ENCODE peak calls at places on chromosomes 16 and 17, in six cellular contexts. J, B, G, P, N and Y are unnamed samples.
A peak's percentile ranks its signal among the peaks of the same experiment; 100 is the strongest.

GRCh38 chr17:258906-259305 is 77.5 kb upstream of the DOC2B start:
- DNase-seq in P (no peak), N (peak; percentile 20), J (no peak), B (no peak), G (no peak), Y (no peak)

GRCh38 chr17:78412403-78412802 is 34.0 kb downstream of the PGS1 start:
- DNase-seq in G (no peak), N (no peak), B (no peak), J (no peak), P (no peak), Y (no peak)

GRCh38 chr17:48722924-48723554 is at the start of gene PRAC2:
- DNase-seq in G (no peak), B (no peak), J (no peak), N (no peak), P (no peak), Y (no peak)

GRCh38 chr17:38510424-38511125 is 82.3 kb downstream of the ARHGAP23 start:
- DNase-seq in G (peak; percentile 72), B (no peak), N (peak; percentile 38), J (peak; percentile 46), P (no peak), Y (no peak)

GRCh38 chr17:46273541-46274236 is 21.2 kb upstream of the LRRC37A start:
- DNase-seq in N (no peak), G (no peak), J (no peak), B (no peak), P (no peak), Y (no peak)

GRCh38 chr17:45315583-45316270 is 1.1 kb downstream of the MAP3K14 start:
- DNase-seq in N (no peak), G (no peak), B (no peak), J (no peak), P (no peak), Y (no peak)

GRCh38 chr17:72822358-72823023 is 270.0 kb downstream of the SLC39A11 start:
- DNase-seq in N (no peak), B (no peak), G (no peak), J (no peak), P (no peak), Y (peak; percentile 31)

GRCh38 chr17:34276826-34277225 is 6.8 kb downstream of the CCL7 start:
- DNase-seq in G (no peak), B (no peak), P (no peak), J (no peak), N (no peak), Y (no peak)

GRCh38 chr17:34291721-34292348 is 6.3 kb downstream of the CCL11 start:
- DNase-seq in G (no peak), N (no peak), P (no peak), J (no peak), B (no peak), Y (no peak)

GRCh38 chr17:77875051-77875780 is 83.3 kb upstream of the TNRC6C start:
- DNase-seq in P (peak; percentile 81), J (no peak), G (no peak), N (no peak), B (no peak), Y (no peak)

GRCh38 chr16:70604407-70605283 is 41.7 kb upstream of the IL34 start:
- DNase-seq in B (no peak), N (no peak), J (no peak), G (no peak), P (no peak), Y (no peak)

GRCh38 chr17:42744283-42744805 is 496 bp downstream of the EZH1 start:
- DNase-seq in J (peak; percentile 78), P (no peak), B (peak; percentile 57), G (no peak), N (peak; percentile 76), Y (peak; percentile 78)

GRCh38 chr16:74268372-74268782 is 28.2 kb upstream of the PSMD7 start:
- DNase-seq in P (no peak), J (no peak), B (no peak), G (no peak), N (no peak), Y (no peak)

GRCh38 chr16:56121156-56121500 is 70.2 kb upstream of the GNAO1 start:
- DNase-seq in P (no peak), N (no peak), G (no peak), B (no peak), J (no peak), Y (peak; percentile 13)

GRCh38 chr16:68264128-68265077 is at the start of gene SLC7A6:
- DNase-seq in B (peak; percentile 62), N (peak; percentile 79), P (no peak), G (peak; percentile 75), J (peak; percentile 90), Y (peak; percentile 92)

GRCh38 chr17:16215002-16215272 is 397 bp downstream of the NCOR1 start:
- DNase-seq in J (peak; percentile 52), G (peak; percentile 63), P (no peak), B (peak; percentile 30), N (peak; percentile 47), Y (peak; percentile 64)

GRCh38 chr16:2195316-2196161 is 866 bp downstream of the CASKIN1 start:
- DNase-seq in J (no peak), G (no peak), B (no peak), P (no peak), N (no peak), Y (no peak)

GRCh38 chr17:62627904-62628603 is 584 bp downstream of the MRC2 start:
- DNase-seq in P (no peak), G (no peak), N (no peak), J (peak; percentile 54), B (peak; percentile 34), Y (peak; percentile 17)

GRCh38 chr17:17648762-17649161 is 32.5 kb upstream of the RAI1 start:
- DNase-seq in P (no peak), B (no peak), G (no peak), J (no peak), N (no peak), Y (no peak)

GRCh38 chr17:47267354-47267828 is 13.8 kb downstream of the ITGB3 start:
- DNase-seq in B (no peak), J (no peak), G (no peak), P (peak; percentile 92), N (no peak), Y (no peak)

GRCh38 chr16:63890072-63890471 is 1231.8 kb downstream of the CDH11 start:
- DNase-seq in J (no peak), B (no peak), P (no peak), G (no peak), N (no peak), Y (no peak)

GRCh38 chr16:11742041-11742535 is 569 bp downstream of the TXNDC11 start:
- DNase-seq in B (peak; percentile 32), P (no peak), J (peak; percentile 40), N (peak; percentile 58), G (peak; percentile 38), Y (no peak)

GRCh38 chr16:22764662-22765302 is 49.2 kb upstream of the HS3ST2 start:
- DNase-seq in N (no peak), G (no peak), P (no peak), J (no peak), B (no peak), Y (no peak)

DNA sequence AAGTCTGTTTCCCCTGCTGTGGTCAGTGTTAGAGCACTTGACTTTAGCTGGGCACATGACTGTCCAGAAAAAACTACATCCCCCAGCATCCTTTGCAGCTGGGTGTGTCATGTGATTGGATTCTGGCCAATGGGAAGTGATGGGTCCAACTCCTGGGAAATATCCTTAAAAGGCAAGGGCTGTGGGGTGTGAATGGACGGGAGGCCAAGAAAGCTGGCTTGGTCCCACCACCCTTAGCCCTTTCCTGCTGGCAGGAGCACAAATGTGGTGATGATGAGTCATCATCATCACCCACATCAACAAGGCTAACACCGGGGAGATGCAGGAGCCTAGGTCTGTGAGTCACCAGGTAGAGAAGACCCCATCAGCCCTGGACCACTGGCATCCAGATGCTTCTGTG is 341.7 kb downstream of the C16orf95 start:
- DNase-seq in J (no peak), N (no peak), G (peak; percentile 46), P (no peak), B (peak; percentile 75), Y (peak; percentile 17)
- TF ChIP-seq CTCF in J (no peak), N (no peak), G (no peak), P (no peak), B (no peak), Y (no peak)

DNA sequence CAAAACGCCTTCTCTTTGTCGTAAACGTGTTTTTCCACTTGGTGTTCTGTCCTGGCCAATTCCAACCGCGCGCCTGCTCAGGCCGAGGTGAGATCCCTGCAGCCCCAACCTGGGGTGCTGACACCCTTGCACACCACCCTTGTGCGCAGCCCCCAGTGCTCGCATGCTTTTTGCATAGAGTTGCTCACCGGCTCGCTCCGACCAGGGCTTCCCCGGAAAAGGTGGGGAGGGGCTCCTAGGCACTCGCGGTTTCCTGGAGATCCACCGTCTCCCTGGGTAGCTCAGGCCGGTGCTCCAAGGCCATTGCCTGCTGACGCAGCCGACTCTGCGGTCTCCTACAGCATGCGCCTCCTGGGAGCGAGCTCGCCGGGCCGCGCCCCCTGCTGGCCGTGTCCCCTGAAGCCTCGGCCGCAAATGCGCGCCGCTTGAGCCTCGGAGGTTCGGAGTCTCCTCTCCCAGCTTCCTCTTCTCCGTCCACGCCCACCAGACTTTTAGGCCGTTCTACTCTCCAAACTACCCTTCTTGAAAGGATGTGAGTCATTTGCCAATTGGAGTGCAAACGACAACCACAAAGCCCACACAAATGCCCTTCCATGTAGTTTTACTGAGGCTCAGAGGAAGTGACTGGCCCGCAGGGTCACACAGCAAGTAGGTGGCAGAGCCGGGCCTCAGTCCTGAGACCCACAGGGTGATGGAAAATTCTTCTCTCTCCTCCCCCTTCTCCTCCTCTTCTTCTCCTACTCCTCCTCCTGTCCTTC is 7.2 kb upstream of the PDP2 start:
- DNase-seq in N (peak; percentile 91), P (peak; percentile 99), G (peak; percentile 93), J (peak; percentile 88), B (peak; percentile 86), Y (peak; percentile 96)
- TF ChIP-seq CTCF in N (peak; percentile 72), P (peak; percentile 96), G (peak; percentile 88), J (peak; percentile 96), B (peak; percentile 91), Y (peak; percentile 96)

GRCh38 chr16:84049403-84050060 is 6.9 kb upstream of the SLC38A8 start:
- DNase-seq in P (no peak), B (no peak), G (no peak), J (no peak), N (no peak), Y (no peak)

GRCh38 chr16:84047206-84047605 is 4.6 kb upstream of the SLC38A8 start:
- DNase-seq in B (no peak), J (no peak), P (no peak), N (no peak), G (no peak), Y (no peak)

GRCh38 chr16:84047626-84048025 is 5.0 kb upstream of the SLC38A8 start:
- DNase-seq in N (no peak), J (no peak), G (no peak), B (no peak), P (no peak), Y (no peak)

GRCh38 chr16:84048871-84049270 is 6.3 kb upstream of the SLC38A8 start:
- DNase-seq in B (no peak), J (no peak), G (no peak), P (no peak), N (no peak), Y (no peak)

DNA sequence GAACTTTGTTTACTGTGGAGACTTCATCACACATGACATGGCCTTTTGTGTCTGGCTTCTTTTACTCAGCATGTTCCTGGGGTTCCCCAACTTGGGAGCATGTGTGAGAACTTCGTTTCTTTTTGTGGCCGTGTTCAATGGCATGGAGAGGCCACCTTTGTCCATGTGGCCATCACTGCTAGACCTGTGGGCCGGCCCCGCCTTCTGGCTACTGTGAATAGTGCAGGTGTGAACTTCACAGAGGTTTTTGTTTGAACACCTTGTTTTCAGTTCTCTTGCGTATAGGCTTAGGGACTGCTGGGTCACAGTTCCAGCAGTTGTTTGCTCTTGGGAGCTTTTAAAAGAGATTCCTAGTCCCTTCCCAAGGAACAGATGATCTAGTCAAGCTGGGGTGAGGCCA is 5.7 kb upstream of the SLC38A8 start:
- DNase-seq in P (no peak), B (no peak), G (no peak), N (peak; percentile 59), J (no peak), Y (no peak)
- TF ChIP-seq CTCF in P (peak; percentile 12), B (no peak), G (no peak), N (no peak), J (no peak), Y (no peak)

GRCh38 chr16:30838876-30839471 is 52.0 kb upstream of the ZNF629 start:
- DNase-seq in N (no peak), B (no peak), P (no peak), G (no peak), J (no peak), Y (no peak)
- TF ChIP-seq CTCF in N (no peak), B (no peak), P (no peak), G (no peak), J (no peak), Y (no peak)